ENCODE peak calls at places on chromosomes 16 and 17, in six cellular contexts. T is psoas muscle, O is left ventricle myocardium inferior, A is body of pancreas, C is A549, I is lung. S is an unnamed sample. For H3K4me1, the result is how much of the 10 kb centered on the place peaks cover.

GRCh38 chr17:58755269-58755576 is 431 bp upstream of the PPM1E start:
- DNase-seq in T (no peak), O (no peak), A (no peak), C (no peak), I (no peak), S (no peak)

GRCh38 chr17:35731239-35731931 is at the start of gene RASL10B:
- DNase-seq in T (peak), O (peak), A (peak), C (no peak), I (no peak), S (peak)

GRCh38 chr17:35188111-35188510 is 6.1 kb downstream of the SLC35G3 start:
- DNase-seq in T (no peak), O (no peak), A (no peak), C (no peak), I (no peak), S (no peak)

GRCh38 chr16:89744813-89745212 is 23.5 kb downstream of the ZNF276 start:
- DNase-seq in T (no peak), O (peak), A (no peak), C (no peak), I (no peak), S (no peak)

GRCh38 chr16:26316683-26317464 is 625.1 kb downstream of the HS3ST4 start:
- DNase-seq in T (no peak), O (no peak), A (no peak), C (no peak), I (no peak), S (no peak)

GRCh38 chr16:555528-556478 is 4.4 kb upstream of the PRR35 start:
- DNase-seq in T (no peak), O (no peak), A (no peak), C (no peak), I (no peak), S (no peak)

GRCh38 chr17:65711671-65712276 is 150.3 kb upstream of the AXIN2 start:
- DNase-seq in T (no peak), O (no peak), A (no peak), C (no peak), I (no peak), S (no peak)

GRCh38 chr16:27461483-27462171 is 59.7 kb downstream of the IL21R start:
- DNase-seq in T (peak), O (no peak), A (no peak), C (no peak), I (no peak), S (no peak)

GRCh38 chr17:79269620-79270019 is 195.0 kb downstream of the ENGASE start:
- DNase-seq in T (no peak), O (no peak), A (no peak), C (no peak), I (no peak), S (no peak)

GRCh38 chr16:83561876-83562275 is 245.9 kb upstream of the HSBP1 start:
- DNase-seq in T (no peak), O (no peak), A (no peak), C (no peak), I (no peak), S (no peak)

GRCh38 chr17:80758793-80759673 is 214.4 kb downstream of the RPTOR start:
- DNase-seq in T (no peak), O (peak), A (no peak), C (no peak), I (no peak), S (no peak)

GRCh38 chr17:33267279-33267790 is 25.8 kb downstream of the ASIC2 start:
- DNase-seq in T (no peak), O (no peak), A (no peak), C (peak), I (no peak), S (no peak)

GRCh38 chr17:55959756-55960155 is 193.5 kb upstream of the ANKFN1 start:
- DNase-seq in T (no peak), O (no peak), A (no peak), C (no peak), I (no peak), S (no peak)

GRCh38 chr17:59333845-59334244 is 2.4 kb downstream of the YPEL2 start:
- DNase-seq in T (no peak), O (no peak), A (no peak), C (no peak), I (no peak), S (no peak)

GRCh38 chr16:48503779-48504178 is 106.2 kb downstream of the N4BP1 start:
- DNase-seq in T (peak), O (peak), A (peak), C (no peak), I (peak), S (peak)

GRCh38 chr17:29619251-29619650 is 3.5 kb downstream of the CORO6 start:
- DNase-seq in T (peak), O (no peak), A (no peak), C (peak), I (no peak), S (peak)

DNA sequence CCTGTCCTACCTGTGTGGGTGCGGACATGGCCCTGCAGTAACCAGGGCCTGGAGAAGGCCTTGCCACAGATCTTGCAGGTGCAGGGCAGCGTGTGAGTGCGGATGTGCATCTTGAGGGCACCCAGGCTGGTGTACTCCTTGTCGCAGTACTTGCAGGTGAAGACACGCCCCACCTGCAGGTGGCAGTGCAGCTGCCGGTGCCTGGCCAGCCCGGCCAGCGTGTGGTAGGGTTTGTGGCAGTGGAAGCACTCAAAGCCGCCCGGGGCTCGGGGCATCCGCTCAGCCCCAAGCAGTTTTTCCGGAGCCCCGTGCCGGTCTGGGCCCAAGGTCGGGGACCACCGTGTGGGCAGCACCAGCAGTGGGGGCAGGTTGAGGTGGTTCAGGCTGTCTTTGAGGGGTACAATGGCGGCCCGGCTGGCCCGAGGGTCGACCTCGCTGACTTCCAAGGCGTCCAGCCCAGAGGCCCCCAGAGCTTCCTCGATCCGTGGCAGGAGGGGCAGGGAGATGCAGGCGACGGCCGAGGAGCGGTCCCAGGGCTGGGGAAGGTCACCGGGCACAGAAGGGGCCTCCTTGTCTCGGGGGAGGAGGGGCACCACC is 5.1 kb downstream of the SNAI3 start:
- DNase-seq in T (peak), O (no peak), A (peak), C (peak), I (no peak), S (no peak)
- TF ChIP-seq CTCF in T (peak), O (peak), A (peak), C (peak), I (no peak), S (no peak)

DNA sequence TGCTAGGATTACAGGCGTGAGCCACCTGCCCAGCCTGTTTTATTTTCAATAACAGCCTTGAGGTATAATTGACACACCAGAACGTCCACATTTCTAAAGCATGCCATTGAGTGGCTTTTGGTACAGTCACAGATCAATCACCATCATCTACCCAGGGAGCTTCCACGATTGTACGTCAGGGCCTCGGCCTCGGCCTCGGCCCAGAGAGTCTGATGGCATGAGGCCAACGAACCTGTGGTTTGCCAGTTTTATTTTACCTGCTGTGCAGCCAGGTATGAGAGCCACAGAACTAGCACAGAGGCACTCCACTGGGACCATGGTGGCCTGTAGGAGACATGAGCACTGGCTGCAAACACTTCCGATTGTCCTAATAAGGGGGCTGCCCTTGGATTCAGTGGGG is 8.3 kb downstream of the UBALD1 start:
- DNase-seq in T (no peak), O (no peak), A (peak), C (no peak), I (no peak), S (no peak)
- H3K4me1 ChIP-seq in T (under half), O (under half), A (under half), C (under half), I (under half), S (under half)

GRCh38 chr17:31556969-31557620 is 165.6 kb downstream of the RAB11FIP4 start:
- DNase-seq in T (no peak), O (no peak), A (no peak), C (no peak), I (no peak), S (no peak)

GRCh38 chr17:31560836-31561235 is 169.4 kb downstream of the RAB11FIP4 start:
- DNase-seq in T (no peak), O (no peak), A (no peak), C (no peak), I (no peak), S (no peak)

GRCh38 chr17:31559647-31560501 is 168.4 kb downstream of the RAB11FIP4 start:
- DNase-seq in T (peak), O (no peak), A (peak), C (peak), I (no peak), S (peak)

GRCh38 chr17:31561469-31562412 is 170.3 kb downstream of the RAB11FIP4 start:
- DNase-seq in T (no peak), O (no peak), A (no peak), C (no peak), I (no peak), S (no peak)

GRCh38 chr17:31558748-31559646 is 167.5 kb downstream of the RAB11FIP4 start:
- DNase-seq in T (peak), O (peak), A (peak), C (peak), I (peak), S (peak)
- TF ChIP-seq CTCF in T (peak), O (peak), A (peak), C (peak), I (peak), S (peak)

DNA sequence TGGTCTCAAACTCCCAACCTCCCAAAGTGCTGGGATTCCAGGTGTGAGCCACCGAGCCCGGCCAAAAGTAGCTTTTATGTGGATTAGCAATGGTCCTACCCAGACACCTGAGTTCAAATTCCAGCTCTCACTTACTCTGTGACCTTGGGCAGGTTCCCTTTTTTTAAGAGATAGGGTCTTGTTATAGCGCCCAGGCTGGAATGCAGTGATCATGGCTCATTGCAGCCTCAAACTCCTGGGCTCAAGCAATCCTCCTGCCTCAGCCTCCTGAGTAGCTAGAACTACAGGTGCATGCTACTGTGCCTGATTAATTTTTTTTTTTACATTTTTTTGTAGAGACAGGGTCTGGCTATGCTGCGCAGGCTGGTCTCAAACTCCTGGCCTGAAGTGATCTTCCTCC is 16.6 kb downstream of the HDAC5 start:
- DNase-seq in T (no peak), O (no peak), A (no peak), C (no peak), I (no peak), S (no peak)
- H3K4me1 ChIP-seq in T (half or more), O (half or more), A (under half), C (under half), I (under half), S (under half)

GRCh38 chr17:50758989-50759544 is 8.3 kb downstream of the ANKRD40CL start:
- DNase-seq in T (no peak), O (no peak), A (no peak), C (no peak), I (no peak), S (no peak)

GRCh38 chr17:50758524-50758923 is 8.8 kb downstream of the ANKRD40CL start:
- DNase-seq in T (no peak), O (no peak), A (no peak), C (no peak), I (no peak), S (no peak)

GRCh38 chr17:50749243-50749642 is 18.1 kb downstream of the ANKRD40CL start:
- DNase-seq in T (no peak), O (no peak), A (no peak), C (no peak), I (no peak), S (no peak)

GRCh38 chr17:50754521-50754920 is 12.8 kb downstream of the ANKRD40CL start:
- DNase-seq in T (no peak), O (no peak), A (no peak), C (no peak), I (no peak), S (no peak)
- TF ChIP-seq CTCF in T (no peak), O (no peak), A (no peak), C (no peak), I (no peak), S (no peak)

GRCh38 chr16:86256995-86257394 is 253.3 kb upstream of the FOXF1 start:
- DNase-seq in T (no peak), O (no peak), A (no peak), C (no peak), I (no peak), S (no peak)

GRCh38 chr16:86249631-86250030 is 260.7 kb upstream of the FOXF1 start:
- DNase-seq in T (no peak), O (no peak), A (no peak), C (no peak), I (no peak), S (no peak)

GRCh38 chr16:86252596-86252995 is 257.7 kb upstream of the FOXF1 start:
- DNase-seq in T (no peak), O (no peak), A (no peak), C (peak), I (no peak), S (no peak)

GRCh38 chr16:86248325-86248905 is 261.9 kb upstream of the FOXF1 start:
- DNase-seq in T (no peak), O (no peak), A (no peak), C (no peak), I (no peak), S (no peak)

GRCh38 chr16:86251682-86252081 is 258.6 kb upstream of the FOXF1 start:
- DNase-seq in T (no peak), O (no peak), A (no peak), C (no peak), I (no peak), S (no peak)
- H3K4me1 ChIP-seq in T (under half), O (under half), A (under half), C (under half), I (under half), S (under half)

S was measured in tibial artery.